ENCODE peak calls at places on chromosomes 12 and 14, in nine cellular contexts. One of them, this sample, is unnamed.

GRCh38 chr12:60231976-60232907 is 636.4 kb downstream of the SLC16A7 start:
- DNase-seq in esophagus squamous epithelium: no peak
- DNase-seq in neural progenitor cell: no peak
- DNase-seq in brain microvascular endothelial cell: no peak
- DNase-seq in psoas muscle: no peak
- DNase-seq in foreskin keratinocyte: no peak
- DNase-seq in left ventricle myocardium inferior: no peak
- DNase-seq in uterus: no peak
- DNase-seq in heart right ventricle: no peak
- DNase-seq in this sample: no peak

GRCh38 chr12:93751864-93752610 is 74.9 kb downstream of the CRADD start:
- DNase-seq in foreskin keratinocyte: peak
- DNase-seq in esophagus squamous epithelium: no peak
- DNase-seq in heart right ventricle: no peak
- DNase-seq in brain microvascular endothelial cell: peak
- DNase-seq in psoas muscle: no peak
- DNase-seq in uterus: no peak
- DNase-seq in neural progenitor cell: no peak
- DNase-seq in left ventricle myocardium inferior: no peak
- DNase-seq in this sample: no peak

GRCh38 chr14:78904094-78904493 is 733.9 kb downstream of the NRXN3 start:
- DNase-seq in brain microvascular endothelial cell: no peak
- DNase-seq in heart right ventricle: no peak
- DNase-seq in neural progenitor cell: no peak
- DNase-seq in uterus: no peak
- DNase-seq in esophagus squamous epithelium: no peak
- DNase-seq in foreskin keratinocyte: no peak
- DNase-seq in psoas muscle: no peak
- DNase-seq in left ventricle myocardium inferior: no peak
- DNase-seq in this sample: no peak

GRCh38 chr14:69358233-69358963 is 39.7 kb downstream of the ERH start:
- DNase-seq in esophagus squamous epithelium: no peak
- DNase-seq in psoas muscle: no peak
- DNase-seq in left ventricle myocardium inferior: no peak
- DNase-seq in foreskin keratinocyte: no peak
- DNase-seq in neural progenitor cell: no peak
- DNase-seq in uterus: no peak
- DNase-seq in heart right ventricle: no peak
- DNase-seq in brain microvascular endothelial cell: no peak
- DNase-seq in this sample: no peak

GRCh38 chr12:56234746-56235436 is 5.0 kb downstream of the SLC39A5 start:
- DNase-seq in heart right ventricle: no peak
- DNase-seq in brain microvascular endothelial cell: no peak
- DNase-seq in uterus: no peak
- DNase-seq in esophagus squamous epithelium: no peak
- DNase-seq in left ventricle myocardium inferior: no peak
- DNase-seq in neural progenitor cell: no peak
- DNase-seq in foreskin keratinocyte: peak
- DNase-seq in psoas muscle: no peak
- DNase-seq in this sample: no peak

GRCh38 chr12:98332626-98333025 is 182.8 kb upstream of the TMPO start:
- DNase-seq in uterus: no peak
- DNase-seq in foreskin keratinocyte: no peak
- DNase-seq in left ventricle myocardium inferior: no peak
- DNase-seq in neural progenitor cell: no peak
- DNase-seq in esophagus squamous epithelium: no peak
- DNase-seq in heart right ventricle: no peak
- DNase-seq in psoas muscle: no peak
- DNase-seq in brain microvascular endothelial cell: no peak
- DNase-seq in this sample: no peak

GRCh38 chr12:113368331-113368730 is 9.9 kb downstream of the PLBD2 start:
- DNase-seq in brain microvascular endothelial cell: no peak
- DNase-seq in left ventricle myocardium inferior: no peak
- DNase-seq in esophagus squamous epithelium: no peak
- DNase-seq in neural progenitor cell: no peak
- DNase-seq in uterus: no peak
- DNase-seq in foreskin keratinocyte: no peak
- DNase-seq in heart right ventricle: no peak
- DNase-seq in psoas muscle: no peak
- DNase-seq in this sample: no peak

GRCh38 chr12:96719671-96720362 is 187.2 kb upstream of the NEDD1 start:
- DNase-seq in brain microvascular endothelial cell: peak
- DNase-seq in neural progenitor cell: no peak
- DNase-seq in esophagus squamous epithelium: no peak
- DNase-seq in psoas muscle: no peak
- DNase-seq in left ventricle myocardium inferior: no peak
- DNase-seq in foreskin keratinocyte: no peak
- DNase-seq in heart right ventricle: no peak
- DNase-seq in uterus: no peak
- DNase-seq in this sample: peak

GRCh38 chr12:88952543-88952942 is 372.3 kb upstream of the KITLG start:
- DNase-seq in esophagus squamous epithelium: no peak
- DNase-seq in brain microvascular endothelial cell: peak
- DNase-seq in foreskin keratinocyte: no peak
- DNase-seq in heart right ventricle: no peak
- DNase-seq in uterus: no peak
- DNase-seq in neural progenitor cell: no peak
- DNase-seq in psoas muscle: no peak
- DNase-seq in left ventricle myocardium inferior: no peak
- DNase-seq in this sample: no peak

GRCh38 chr12:132018193-132018916 is 68.6 kb downstream of the EP400 start:
- DNase-seq in neural progenitor cell: no peak
- DNase-seq in psoas muscle: no peak
- DNase-seq in uterus: no peak
- DNase-seq in foreskin keratinocyte: no peak
- DNase-seq in heart right ventricle: no peak
- DNase-seq in brain microvascular endothelial cell: no peak
- DNase-seq in esophagus squamous epithelium: no peak
- DNase-seq in left ventricle myocardium inferior: no peak
- DNase-seq in this sample: no peak

GRCh38 chr12:130661501-130662255 is 54.4 kb downstream of the RIMBP2 start:
- DNase-seq in neural progenitor cell: peak
- DNase-seq in psoas muscle: no peak
- DNase-seq in left ventricle myocardium inferior: no peak
- DNase-seq in uterus: no peak
- DNase-seq in brain microvascular endothelial cell: no peak
- DNase-seq in heart right ventricle: no peak
- DNase-seq in foreskin keratinocyte: no peak
- DNase-seq in esophagus squamous epithelium: no peak
- DNase-seq in this sample: peak

GRCh38 chr12:62600038-62600437 is 133.4 kb downstream of the MON2 start:
- DNase-seq in psoas muscle: no peak
- DNase-seq in left ventricle myocardium inferior: no peak
- DNase-seq in esophagus squamous epithelium: no peak
- DNase-seq in neural progenitor cell: no peak
- DNase-seq in uterus: no peak
- DNase-seq in brain microvascular endothelial cell: no peak
- DNase-seq in foreskin keratinocyte: no peak
- DNase-seq in heart right ventricle: no peak
- DNase-seq in this sample: no peak

GRCh38 chr12:94851396-94852025 is 152.0 kb downstream of the NDUFA12 start:
- DNase-seq in esophagus squamous epithelium: no peak
- DNase-seq in neural progenitor cell: no peak
- DNase-seq in brain microvascular endothelial cell: no peak
- DNase-seq in psoas muscle: no peak
- DNase-seq in left ventricle myocardium inferior: no peak
- DNase-seq in uterus: no peak
- DNase-seq in foreskin keratinocyte: no peak
- DNase-seq in heart right ventricle: no peak
- DNase-seq in this sample: no peak

GRCh38 chr14:36665887-36666415 is 4.3 kb downstream of the PAX9 start:
- DNase-seq in esophagus squamous epithelium: no peak
- DNase-seq in brain microvascular endothelial cell: no peak
- DNase-seq in uterus: no peak
- DNase-seq in psoas muscle: no peak
- DNase-seq in left ventricle myocardium inferior: no peak
- DNase-seq in neural progenitor cell: no peak
- DNase-seq in foreskin keratinocyte: no peak
- DNase-seq in heart right ventricle: no peak
- DNase-seq in this sample: no peak

GRCh38 chr12:70052931-70053497 is 190.2 kb upstream of the CNOT2 start:
- DNase-seq in left ventricle myocardium inferior: no peak
- DNase-seq in neural progenitor cell: no peak
- DNase-seq in uterus: peak
- DNase-seq in psoas muscle: no peak
- DNase-seq in brain microvascular endothelial cell: peak
- DNase-seq in foreskin keratinocyte: peak
- DNase-seq in heart right ventricle: no peak
- DNase-seq in esophagus squamous epithelium: no peak
- DNase-seq in this sample: peak

GRCh38 chr12:70048521-70049245 is 194.6 kb upstream of the CNOT2 start:
- DNase-seq in brain microvascular endothelial cell: no peak
- DNase-seq in psoas muscle: no peak
- DNase-seq in foreskin keratinocyte: no peak
- DNase-seq in esophagus squamous epithelium: no peak
- DNase-seq in uterus: no peak
- DNase-seq in heart right ventricle: no peak
- DNase-seq in neural progenitor cell: no peak
- DNase-seq in left ventricle myocardium inferior: no peak
- DNase-seq in this sample: no peak

GRCh38 chr12:70049596-70050360 is 193.5 kb upstream of the CNOT2 start:
- DNase-seq in foreskin keratinocyte: peak
- DNase-seq in heart right ventricle: no peak
- DNase-seq in brain microvascular endothelial cell: no peak
- DNase-seq in neural progenitor cell: no peak
- DNase-seq in psoas muscle: no peak
- DNase-seq in esophagus squamous epithelium: no peak
- DNase-seq in left ventricle myocardium inferior: no peak
- DNase-seq in uterus: no peak
- DNase-seq in this sample: peak

GRCh38 chr12:70052476-70052875 is 190.8 kb upstream of the CNOT2 start:
- DNase-seq in esophagus squamous epithelium: no peak
- DNase-seq in brain microvascular endothelial cell: no peak
- DNase-seq in uterus: no peak
- DNase-seq in foreskin keratinocyte: no peak
- DNase-seq in heart right ventricle: no peak
- DNase-seq in left ventricle myocardium inferior: no peak
- DNase-seq in psoas muscle: no peak
- DNase-seq in neural progenitor cell: no peak
- DNase-seq in this sample: no peak
- H3K27ac ChIP-seq in esophagus squamous epithelium: peak
- H3K27ac ChIP-seq in brain microvascular endothelial cell: no peak
- H3K27ac ChIP-seq in uterus: no peak
- H3K27ac ChIP-seq in foreskin keratinocyte: no peak
- H3K27ac ChIP-seq in heart right ventricle: no peak
- H3K27ac ChIP-seq in left ventricle myocardium inferior: peak
- H3K27ac ChIP-seq in psoas muscle: no peak
- H3K27ac ChIP-seq in neural progenitor cell: no peak
- H3K27ac ChIP-seq in this sample: no peak

GRCh38 chr12:22709292-22709691 is 84.3 kb downstream of the ETNK1 start:
- DNase-seq in esophagus squamous epithelium: no peak
- DNase-seq in brain microvascular endothelial cell: no peak
- DNase-seq in neural progenitor cell: peak
- DNase-seq in heart right ventricle: no peak
- DNase-seq in psoas muscle: no peak
- DNase-seq in left ventricle myocardium inferior: no peak
- DNase-seq in foreskin keratinocyte: peak
- DNase-seq in uterus: no peak
- DNase-seq in this sample: peak
- TF ChIP-seq CTCF in esophagus squamous epithelium: peak
- TF ChIP-seq CTCF in brain microvascular endothelial cell: peak
- TF ChIP-seq CTCF in neural progenitor cell: peak
- TF ChIP-seq CTCF in heart right ventricle: no peak
- TF ChIP-seq CTCF in psoas muscle: peak
- TF ChIP-seq CTCF in left ventricle myocardium inferior: peak
- TF ChIP-seq CTCF in foreskin keratinocyte: peak
- TF ChIP-seq CTCF in uterus: peak
- TF ChIP-seq CTCF in this sample: peak

DNA sequence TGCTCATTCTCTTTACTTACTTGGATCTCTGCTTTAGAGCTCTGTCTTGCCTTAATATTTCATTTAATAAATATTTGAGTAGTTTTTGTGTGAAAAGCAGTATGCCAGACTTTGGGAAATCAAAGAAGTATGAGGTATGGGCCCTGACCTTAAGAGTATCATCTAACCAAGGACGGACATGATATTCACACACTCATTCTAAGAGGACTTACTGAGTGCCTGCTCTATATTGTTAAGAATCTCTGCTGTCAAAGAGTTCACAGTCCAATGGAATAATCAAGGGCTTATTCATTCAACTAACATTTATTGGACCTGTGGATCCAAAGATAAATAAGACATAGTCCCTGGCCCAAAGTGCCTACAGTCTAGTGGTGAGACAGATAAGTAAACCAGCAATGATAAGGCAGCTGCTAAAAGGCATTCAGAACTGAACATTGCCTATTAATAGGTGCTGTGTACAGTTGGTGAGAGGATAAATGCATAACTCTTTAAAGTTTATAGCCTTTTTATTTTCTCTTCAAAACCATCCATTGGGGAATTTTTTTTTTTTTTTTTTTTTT is 11.0 kb downstream of the WDR20 start:
- DNase-seq in brain microvascular endothelial cell: no peak
- DNase-seq in left ventricle myocardium inferior: no peak
- DNase-seq in neural progenitor cell: no peak
- DNase-seq in heart right ventricle: no peak
- DNase-seq in psoas muscle: no peak
- DNase-seq in foreskin keratinocyte: no peak
- DNase-seq in uterus: no peak
- DNase-seq in esophagus squamous epithelium: no peak
- DNase-seq in this sample: no peak
- H3K27ac ChIP-seq in brain microvascular endothelial cell: no peak
- H3K27ac ChIP-seq in left ventricle myocardium inferior: peak
- H3K27ac ChIP-seq in neural progenitor cell: no peak
- H3K27ac ChIP-seq in heart right ventricle: peak
- H3K27ac ChIP-seq in psoas muscle: peak
- H3K27ac ChIP-seq in foreskin keratinocyte: no peak
- H3K27ac ChIP-seq in uterus: no peak
- H3K27ac ChIP-seq in esophagus squamous epithelium: no peak
- H3K27ac ChIP-seq in this sample: no peak

GRCh38 chr12:8676651-8677050 is 14.0 kb upstream of the MFAP5 start:
- DNase-seq in psoas muscle: no peak
- DNase-seq in foreskin keratinocyte: peak
- DNase-seq in heart right ventricle: no peak
- DNase-seq in esophagus squamous epithelium: no peak
- DNase-seq in uterus: no peak
- DNase-seq in left ventricle myocardium inferior: no peak
- DNase-seq in brain microvascular endothelial cell: no peak
- DNase-seq in neural progenitor cell: no peak
- DNase-seq in this sample: no peak

GRCh38 chr12:8677362-8677761 is 14.7 kb upstream of the MFAP5 start:
- DNase-seq in uterus: no peak
- DNase-seq in brain microvascular endothelial cell: no peak
- DNase-seq in psoas muscle: no peak
- DNase-seq in foreskin keratinocyte: peak
- DNase-seq in esophagus squamous epithelium: no peak
- DNase-seq in heart right ventricle: no peak
- DNase-seq in left ventricle myocardium inferior: no peak
- DNase-seq in neural progenitor cell: peak
- DNase-seq in this sample: no peak

GRCh38 chr12:8681129-8681902 is 16.5 kb upstream of the RIMKLB start:
- DNase-seq in neural progenitor cell: no peak
- DNase-seq in brain microvascular endothelial cell: peak
- DNase-seq in uterus: peak
- DNase-seq in left ventricle myocardium inferior: no peak
- DNase-seq in esophagus squamous epithelium: no peak
- DNase-seq in psoas muscle: no peak
- DNase-seq in heart right ventricle: no peak
- DNase-seq in foreskin keratinocyte: peak
- DNase-seq in this sample: peak

GRCh38 chr12:8678661-8679111 is 16.1 kb upstream of the MFAP5 start:
- DNase-seq in brain microvascular endothelial cell: no peak
- DNase-seq in foreskin keratinocyte: peak
- DNase-seq in left ventricle myocardium inferior: no peak
- DNase-seq in heart right ventricle: no peak
- DNase-seq in neural progenitor cell: no peak
- DNase-seq in psoas muscle: no peak
- DNase-seq in esophagus squamous epithelium: no peak
- DNase-seq in uterus: no peak
- DNase-seq in this sample: peak

GRCh38 chr12:8680533-8680932 is 17.3 kb upstream of the RIMKLB start:
- DNase-seq in neural progenitor cell: no peak
- DNase-seq in heart right ventricle: no peak
- DNase-seq in left ventricle myocardium inferior: no peak
- DNase-seq in uterus: no peak
- DNase-seq in esophagus squamous epithelium: no peak
- DNase-seq in psoas muscle: no peak
- DNase-seq in foreskin keratinocyte: no peak
- DNase-seq in brain microvascular endothelial cell: no peak
- DNase-seq in this sample: no peak
- TF ChIP-seq CTCF in neural progenitor cell: peak
- TF ChIP-seq CTCF in heart right ventricle: no peak
- TF ChIP-seq CTCF in left ventricle myocardium inferior: peak
- TF ChIP-seq CTCF in uterus: no peak
- TF ChIP-seq CTCF in esophagus squamous epithelium: no peak
- TF ChIP-seq CTCF in psoas muscle: no peak
- TF ChIP-seq CTCF in foreskin keratinocyte: peak
- TF ChIP-seq CTCF in brain microvascular endothelial cell: peak
- TF ChIP-seq CTCF in this sample: no peak

This sample was measured in RWPE1.